ENCODE peak calls at places on chromosomes 4 and X, in nine cellular contexts. L, P, O, N, U, V, D, J and X are unnamed samples.

GRCh38 chrX:25015486-25016360 is at the start of gene ARX:
- DNase-seq in P (no peak), N (no peak), O (peak; percentile 61), D (no peak), J (no peak), V (peak; percentile 25), L (peak; percentile 97), U (no peak), X (peak; percentile 72)

GRCh38 chr4:145881991-145882390 is 56.6 kb downstream of the ZNF827 start:
- DNase-seq in O (no peak), L (no peak), V (no peak), U (no peak), N (no peak), J (no peak), D (no peak), P (no peak), X (no peak)

GRCh38 chr4:73103799-73104503 is 34.4 kb upstream of the COX18 start:
- DNase-seq in V (no peak), U (no peak), D (no peak), L (no peak), J (no peak), N (no peak), P (no peak), O (no peak), X (no peak)

GRCh38 chrX:15998350-15998749 is 125.0 kb upstream of the GRPR start:
- DNase-seq in O (no peak), N (no peak), D (no peak), U (no peak), P (no peak), V (no peak), J (no peak), L (no peak), X (no peak)

GRCh38 chrX:56764153-56764974 is 35.3 kb downstream of the NBDY start:
- DNase-seq in L (peak; percentile 86), O (peak; percentile 61), U (no peak), V (peak; percentile 37), J (peak; percentile 36), P (peak; percentile 85), N (peak; percentile 83), D (no peak), X (peak; percentile 32)

GRCh38 chr4:106287353-106287969 is 28.5 kb downstream of the TBCK start:
- DNase-seq in J (no peak), D (no peak), N (no peak), L (no peak), O (peak; percentile 52), V (no peak), P (no peak), U (no peak), X (no peak)

GRCh38 chr4:18020145-18020670 is 1.3 kb downstream of the LCORL start:
- DNase-seq in P (no peak), J (no peak), L (peak; percentile 18), N (no peak), D (no peak), V (no peak), U (no peak), O (peak; percentile 15), X (peak; percentile 8)

GRCh38 chr4:168293386-168293975 is 25.1 kb downstream of the DDX60 start:
- DNase-seq in V (no peak), D (no peak), U (no peak), J (no peak), N (no peak), O (no peak), P (no peak), L (no peak), X (no peak)

GRCh38 chr4:128600996-128601857 is 208.3 kb upstream of the JADE1 start:
- DNase-seq in L (no peak), U (no peak), P (peak; percentile 59), O (peak; percentile 57), N (peak; percentile 83), D (peak; percentile 35), V (no peak), J (peak; percentile 22), X (no peak)

GRCh38 chr4:48815483-48815882 is 15.4 kb upstream of the OCIAD1 start:
- DNase-seq in U (no peak), J (no peak), O (no peak), P (no peak), L (no peak), N (no peak), D (no peak), V (no peak), X (no peak)

GRCh38 chr4:171532968-171533367 is 280.2 kb upstream of the GALNTL6 start:
- DNase-seq in L (no peak), N (no peak), P (no peak), D (no peak), O (no peak), U (no peak), J (no peak), V (no peak), X (no peak)

GRCh38 chr4:8159522-8160232 is 1.1 kb upstream of the ABLIM2 start:
- DNase-seq in N (no peak), P (no peak), V (no peak), O (no peak), U (no peak), L (no peak), J (no peak), D (no peak), X (no peak)

GRCh38 chr4:55181606-55182005 is 56.2 kb upstream of the KDR start:
- DNase-seq in U (no peak), L (no peak), J (no peak), P (no peak), D (no peak), O (no peak), V (no peak), N (no peak), X (no peak)

GRCh38 chr4:139852612-139853269 is 187.1 kb downstream of the MGST2 start:
- DNase-seq in V (no peak), J (no peak), D (no peak), P (no peak), O (no peak), L (no peak), N (no peak), U (no peak), X (no peak)

GRCh38 chrX:1598876-1599790 is 7.7 kb downstream of the AKAP17A start:
- DNase-seq in D (no peak), L (no peak), V (no peak), O (no peak), U (no peak), P (peak; percentile 44), J (no peak), N (no peak), X (no peak)

GRCh38 chr4:8892556-8893226 is 21.1 kb upstream of the HMX1 start:
- DNase-seq in U (no peak), V (no peak), D (no peak), J (no peak), O (no peak), P (no peak), L (peak; percentile 23), N (no peak), X (no peak)

GRCh38 chr4:189029961-189030360 is 890.7 kb downstream of the TRIML1 start:
- DNase-seq in O (no peak), D (no peak), V (no peak), U (no peak), J (no peak), L (no peak), N (no peak), P (no peak), X (no peak)

GRCh38 chr4:53197760-53198150 is 168.1 kb downstream of the SCFD2 start:
- DNase-seq in V (no peak), O (no peak), P (no peak), L (no peak), N (no peak), J (no peak), U (no peak), D (no peak), X (no peak)

GRCh38 chr4:137471461-137471860 is 60.8 kb downstream of the PCDH18 start:
- DNase-seq in O (no peak), V (no peak), D (no peak), P (no peak), L (no peak), U (no peak), N (no peak), J (no peak), X (no peak)

GRCh38 chrX:154472685-154473632 is 6.1 kb downstream of the LAGE3 start:
- DNase-seq in U (no peak), O (no peak), L (no peak), P (no peak), N (no peak), D (no peak), J (no peak), V (no peak), X (no peak)

GRCh38 chr4:109263721-109264120 is 38.7 kb downstream of the COL25A1 start:
- DNase-seq in V (no peak), L (no peak), D (no peak), N (no peak), J (no peak), U (no peak), O (no peak), P (no peak), X (no peak)

GRCh38 chr4:7167706-7168105 is 24.6 kb upstream of the SORCS2 start:
- DNase-seq in U (no peak), V (no peak), J (no peak), D (no peak), N (no peak), P (peak; percentile 15), O (no peak), L (no peak), X (no peak)

GRCh38 chrX:19883878-19884277 is 3.5 kb downstream of the SH3KBP1 start:
- DNase-seq in D (no peak), J (no peak), U (no peak), O (no peak), P (no peak), V (no peak), L (no peak), N (no peak), X (no peak)

GRCh38 chrX:120014354-120015129 is 62.9 kb downstream of the RHOXF2B start:
- DNase-seq in P (no peak), U (no peak), J (no peak), V (no peak), N (no peak), L (no peak), O (no peak), D (no peak), X (no peak)

GRCh38 chr4:76363556-76364290 is 57.2 kb downstream of the STBD1 start:
- DNase-seq in D (no peak), O (peak; percentile 13), U (no peak), J (no peak), V (no peak), P (no peak), L (no peak), N (no peak), X (no peak)